ENCODE peak calls at places on chromosome 18, in eight cellular contexts. Z is BJ, D is pancreas, E is foreskin fibroblast, Q is upper lobe of left lung, Y is mucosa of descending colon, U is neural crest cell, K is A549. B is an unnamed sample.

GRCh38 chr18:66083078-66083477 is 332.3 kb downstream of the CDH7 start:
- DNase-seq in K (no peak), D (no peak), Y (no peak), Z (no peak), Q (no peak), U (no peak), E (no peak), B (no peak)

GRCh38 chr18:63322908-63323634 is 3.5 kb upstream of the BCL2 start:
- DNase-seq in Q (peak; percentile 47), D (no peak), K (peak; percentile 68), Y (peak; percentile 77), Z (no peak), E (peak; percentile 61), U (peak; percentile 48), B (peak; percentile 32)

GRCh38 chr18:11392292-11392691 is 217.1 kb upstream of the SLC35G4 start:
- DNase-seq in Q (no peak), Z (no peak), U (no peak), Y (no peak), E (no peak), D (no peak), K (no peak), B (no peak)

GRCh38 chr18:49250819-49251388 is 209.5 kb downstream of the DYM start:
- DNase-seq in D (no peak), E (peak; percentile 20), Z (no peak), U (no peak), K (peak; percentile 16), Q (no peak), Y (peak; percentile 32), B (no peak)

GRCh38 chr18:76465630-76466409 is 29.2 kb downstream of the ZNF516 start:
- DNase-seq in D (no peak), Y (no peak), E (no peak), U (no peak), Z (no peak), Q (no peak), K (no peak), B (no peak)

GRCh38 chr18:68611301-68611700 is 103.6 kb downstream of the TMX3 start:
- DNase-seq in U (no peak), E (no peak), D (no peak), Q (no peak), Y (no peak), K (no peak), Z (no peak), B (no peak)

GRCh38 chr18:3525870-3526420 is 76.0 kb downstream of the TGIF1 start:
- DNase-seq in K (no peak), Z (no peak), Q (no peak), D (no peak), E (no peak), Y (peak; percentile 32), U (peak; percentile 7), B (no peak)

GRCh38 chr18:1995041-1995612 is 576.2 kb downstream of the METTL4 start:
- DNase-seq in K (no peak), E (no peak), Z (no peak), Q (no peak), U (no peak), Y (no peak), D (no peak), B (no peak)

GRCh38 chr18:3104190-3105054 is 91.5 kb upstream of the LPIN2 start:
- DNase-seq in Q (no peak), K (no peak), E (peak; percentile 59), Y (no peak), D (no peak), U (no peak), Z (no peak), B (peak; percentile 68)

GRCh38 chr18:68916734-68917133 is 118.9 kb downstream of the CCDC102B start:
- DNase-seq in Y (no peak), Q (no peak), Z (no peak), K (no peak), E (no peak), U (no peak), D (no peak), B (no peak)

GRCh38 chr18:76528477-76529432 is 33.7 kb upstream of the ZNF516 start:
- DNase-seq in Z (no peak), Y (peak; percentile 40), E (peak; percentile 60), Q (peak; percentile 41), K (no peak), D (no peak), U (peak; percentile 14), B (no peak)

GRCh38 chr18:2338601-2339000 is 232.7 kb downstream of the METTL4 start:
- DNase-seq in Z (no peak), K (no peak), U (no peak), Y (no peak), D (no peak), Q (no peak), E (no peak), B (no peak)

GRCh38 chr18:33818145-33818544 is 240.1 kb downstream of the ASXL3 start:
- DNase-seq in Y (no peak), E (no peak), K (no peak), Z (no peak), Q (no peak), U (no peak), D (no peak), B (no peak)

GRCh38 chr18:60838677-60839076 is 466.1 kb upstream of the MC4R start:
- DNase-seq in U (no peak), E (no peak), Q (no peak), Y (no peak), K (no peak), Z (no peak), D (no peak), B (no peak)

GRCh38 chr18:63140997-63141776 is 178.4 kb downstream of the BCL2 start:
- DNase-seq in Y (no peak), K (no peak), E (no peak), D (no peak), Z (no peak), U (no peak), Q (no peak), B (no peak)

GRCh38 chr18:32072321-32072720 is 19.4 kb upstream of the RNF138 start:
- DNase-seq in U (no peak), D (no peak), K (no peak), Z (no peak), Q (no peak), E (no peak), Y (no peak), B (no peak)
- TF ChIP-seq CTCF in U (peak; percentile 63), D (peak; percentile 28), K (peak; percentile 25), Z (peak; percentile 15), Q (peak; percentile 48), E (peak; percentile 19), Y (peak; percentile 13), B (no peak)

DNA sequence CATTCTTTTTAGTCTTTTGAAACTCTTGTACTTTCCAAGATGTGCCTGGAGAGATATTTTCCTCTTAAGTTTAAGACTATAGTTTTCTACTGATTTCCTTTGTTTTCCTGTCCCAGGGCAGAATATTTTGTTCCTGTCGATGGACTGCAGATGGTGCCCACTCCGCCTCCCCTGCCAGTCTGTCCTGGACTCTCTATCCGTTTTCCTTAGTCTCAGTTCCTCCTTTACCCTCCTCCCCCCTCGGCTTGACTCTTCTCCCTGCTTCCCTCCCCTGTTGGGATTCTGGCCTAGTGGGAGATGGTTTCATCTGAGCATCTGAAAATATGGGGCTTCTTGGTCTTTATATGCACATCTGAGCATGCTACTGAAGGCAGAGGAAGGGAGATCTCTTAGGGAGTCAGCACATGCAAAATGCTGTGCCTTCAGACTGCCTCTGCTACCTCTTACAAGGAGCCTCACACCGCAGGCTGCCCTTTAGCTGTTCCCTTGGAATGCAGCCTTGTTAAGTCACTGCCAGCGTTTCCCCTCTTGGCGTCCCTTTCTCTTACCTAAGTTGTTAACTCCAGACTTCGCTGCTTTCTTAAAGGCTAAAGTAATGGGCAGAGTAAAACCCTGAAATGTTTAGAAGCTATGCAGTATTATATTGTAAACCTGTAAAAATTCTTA is 49.6 kb downstream of the LDLRAD4 start:
- DNase-seq in E (peak; percentile 3), Q (no peak), K (no peak), Z (no peak), Y (no peak), D (no peak), U (no peak), B (peak; percentile 5)
- TF ChIP-seq CTCF in E (no peak), Q (no peak), K (no peak), Z (no peak), Y (no peak), D (no peak), U (no peak), B (no peak)

GRCh38 chr18:46621871-46622270 is 35.1 kb downstream of the LOXHD1 start:
- DNase-seq in Y (no peak), Q (no peak), E (no peak), U (no peak), K (no peak), D (no peak), Z (no peak), B (no peak)

GRCh38 chr18:46623541-46623940 is 33.5 kb downstream of the LOXHD1 start:
- DNase-seq in Q (no peak), Z (no peak), E (no peak), Y (no peak), U (no peak), K (no peak), D (no peak), B (no peak)

GRCh38 chr18:46622451-46622850 is 34.6 kb downstream of the LOXHD1 start:
- DNase-seq in Y (no peak), Z (no peak), K (no peak), D (no peak), U (no peak), E (no peak), Q (no peak), B (no peak)

GRCh38 chr18:46624127-46624526 is 32.9 kb downstream of the LOXHD1 start:
- DNase-seq in D (no peak), Z (no peak), Y (no peak), Q (no peak), U (no peak), E (no peak), K (no peak), B (no peak)

GRCh38 chr18:46622999-46623398 is 34.0 kb downstream of the LOXHD1 start:
- DNase-seq in D (no peak), Z (no peak), Y (no peak), Q (no peak), E (peak; percentile 4), K (peak; percentile 11), U (no peak), B (no peak)
- TF ChIP-seq CTCF in D (no peak), Z (no peak), Y (no peak), Q (no peak), E (no peak), K (peak; percentile 29), U (peak; percentile 49), B (peak; percentile 15)

GRCh38 chr18:44320619-44321460 is 359.8 kb upstream of the SETBP1 start:
- DNase-seq in U (no peak), Z (no peak), D (peak; percentile 36), K (peak; percentile 4), Q (no peak), Y (no peak), E (no peak), B (no peak)
- TF ChIP-seq CTCF in U (no peak), Z (no peak), D (no peak), K (no peak), Q (no peak), Y (no peak), E (no peak), B (no peak)

GRCh38 chr18:9058426-9058825 is 44.1 kb upstream of the NDUFV2 start:
- DNase-seq in Z (no peak), Q (no peak), E (no peak), U (no peak), Y (no peak), D (no peak), K (no peak), B (peak; percentile 20)
- TF ChIP-seq CTCF in Z (no peak), Q (no peak), E (no peak), U (no peak), Y (no peak), D (no peak), K (no peak), B (no peak)

GRCh38 chr18:35588995-35589394 is 7.5 kb downstream of the GALNT1 start:
- DNase-seq in D (no peak), U (no peak), Q (no peak), Y (no peak), E (no peak), K (no peak), Z (no peak), B (no peak)
- TF ChIP-seq CTCF in D (no peak), U (no peak), Q (peak; percentile 12), Y (no peak), E (no peak), K (no peak), Z (no peak), B (no peak)

B was measured in AG09309.